ENCODE peak calls at places on chromosomes 3 and 15, in ten cellular contexts. Y is EH; N is activated CD4-positive, alpha-beta T cell treated with anti-CD3 and anti-CD28 coated beads for 48 hours; X is T follicular helper cell; T is GM20000; F is foreskin keratinocyte; O is heart right ventricle; L is HEK293T; M is HS-27A; Z is pons. P is an unnamed sample.

GRCh38 chr3:40532252-40532651 is 7.5 kb downstream of the ZNF621 start:
- DNase-seq in Y (peak), N (no peak), X (no peak), T (no peak), F (no peak), O (no peak), L (no peak), M (no peak), Z (no peak), P (no peak)

GRCh38 chr3:72227536-72228070 is 442.7 kb upstream of the PROK2 start:
- DNase-seq in Y (peak), N (no peak), X (no peak), T (no peak), F (no peak), O (no peak), L (no peak), M (no peak), Z (no peak), P (peak)

GRCh38 chr3:150073513-150073912 is 102.8 kb upstream of the PFN2 start:
- DNase-seq in Y (no peak), N (no peak), X (no peak), T (no peak), F (peak), O (no peak), L (no peak), M (no peak), Z (no peak), P (no peak)

GRCh38 chr3:164486150-164486549 is 592.1 kb downstream of the SI start:
- DNase-seq in Y (no peak), N (no peak), X (no peak), T (no peak), F (no peak), O (no peak), L (no peak), M (no peak), Z (no peak), P (no peak)

GRCh38 chr3:15647629-15648167 is 46.2 kb downstream of the BTD start:
- DNase-seq in Y (peak), N (peak), X (peak), T (peak), F (peak), O (no peak), L (no peak), M (peak), Z (peak), P (peak)

GRCh38 chr3:141661229-141662196 is 76.6 kb upstream of the RNF7 start:
- DNase-seq in Y (no peak), N (no peak), X (no peak), T (no peak), F (no peak), O (no peak), L (no peak), M (no peak), Z (no peak), P (no peak)

GRCh38 chr15:67067161-67067853 is 1.9 kb downstream of the SMAD3 start:
- DNase-seq in Y (no peak), N (no peak), X (no peak), T (no peak), F (no peak), O (peak), L (no peak), M (no peak), Z (no peak), P (no peak)

GRCh38 chr3:112744825-112745566 is 101.7 kb downstream of the CD200R1L start:
- DNase-seq in Y (no peak), N (no peak), X (no peak), T (no peak), F (no peak), O (no peak), L (no peak), M (no peak), Z (no peak), P (no peak)

GRCh38 chr3:87375231-87375682 is 98.9 kb upstream of the POU1F1 start:
- DNase-seq in Y (no peak), N (no peak), X (no peak), T (no peak), F (no peak), O (no peak), L (no peak), M (no peak), Z (no peak), P (no peak)

GRCh38 chr3:25962255-25962654 is 172.4 kb downstream of the OXSM start:
- DNase-seq in Y (no peak), N (no peak), X (no peak), T (no peak), F (peak), O (no peak), L (peak), M (no peak), Z (no peak), P (no peak)

GRCh38 chr3:123096701-123097100 is 29.9 kb downstream of the PDIA5 start:
- DNase-seq in Y (peak), N (no peak), X (no peak), T (no peak), F (no peak), O (peak), L (no peak), M (no peak), Z (peak), P (no peak)

GRCh38 chr15:34642252-34642651 is 58.8 kb upstream of the GOLGA8B start:
- DNase-seq in Y (no peak), N (no peak), X (no peak), T (no peak), F (no peak), O (no peak), L (peak), M (no peak), Z (no peak), P (no peak)

GRCh38 chr3:32405711-32406323 is 14.2 kb downstream of the CMTM7 start:
- DNase-seq in Y (no peak), N (no peak), X (no peak), T (no peak), F (no peak), O (no peak), L (no peak), M (no peak), Z (no peak), P (no peak)

GRCh38 chr3:17891139-17891850 is 148.9 kb upstream of the TBC1D5 start:
- DNase-seq in Y (peak), N (no peak), X (no peak), T (no peak), F (peak), O (no peak), L (no peak), M (no peak), Z (no peak), P (peak)

GRCh38 chr3:187971629-187972028 is 182.3 kb upstream of the LPP start:
- DNase-seq in Y (no peak), N (no peak), X (no peak), T (no peak), F (no peak), O (no peak), L (peak), M (no peak), Z (no peak), P (no peak)

GRCh38 chr3:143775401-143775970 is 72.8 kb downstream of the SLC9A9 start:
- DNase-seq in Y (peak), N (no peak), X (no peak), T (peak), F (no peak), O (no peak), L (peak), M (peak), Z (peak), P (peak)

GRCh38 chr15:99732268-99732641 is 982 bp downstream of the LYSMD4 start:
- DNase-seq in Y (peak), N (no peak), X (no peak), T (no peak), F (no peak), O (no peak), L (no peak), M (no peak), Z (peak), P (no peak)

GRCh38 chr15:93063292-93063671 is 25.7 kb downstream of the RGMA start:
- DNase-seq in Y (no peak), N (no peak), X (no peak), T (no peak), F (peak), O (no peak), L (no peak), M (no peak), Z (no peak), P (no peak)

GRCh38 chr3:14757153-14757700 is 61.5 kb upstream of the FGD5 start:
- DNase-seq in Y (no peak), N (no peak), X (no peak), T (no peak), F (no peak), O (no peak), L (peak), M (no peak), Z (no peak), P (no peak)

GRCh38 chr15:64247906-64248541 is 85.2 kb upstream of the PPIB start:
- DNase-seq in Y (peak), N (peak), X (no peak), T (peak), F (peak), O (no peak), L (peak), M (peak), Z (peak), P (peak)

GRCh38 chr3:119990888-119991287 is 103.4 kb downstream of the GSK3B start:
- DNase-seq in Y (peak), N (no peak), X (no peak), T (no peak), F (no peak), O (no peak), L (no peak), M (no peak), Z (no peak), P (no peak)

GRCh38 chr15:29734917-29735572 is 87.2 kb downstream of the TJP1 start:
- DNase-seq in Y (peak), N (no peak), X (no peak), T (no peak), F (no peak), O (no peak), L (no peak), M (no peak), Z (no peak), P (no peak)

GRCh38 chr3:51434746-51435323 is 43.8 kb downstream of the RBM15B start:
- DNase-seq in Y (peak), N (peak), X (peak), T (peak), F (peak), O (no peak), L (peak), M (peak), Z (peak), P (peak)

GRCh38 chr15:58517682-58518525 is 86.1 kb downstream of the LIPC start:
- DNase-seq in Y (no peak), N (peak), X (no peak), T (peak), F (no peak), O (no peak), L (no peak), M (no peak), Z (peak), P (peak)

GRCh38 chr15:90818251-90819210 is 49.9 kb upstream of the FURIN start:
- DNase-seq in Y (no peak), N (peak), X (no peak), T (peak), F (no peak), O (no peak), L (no peak), M (no peak), Z (no peak), P (peak)

GRCh38 chr15:35784745-35785144 is 238.8 kb upstream of the DPH6 start:
- DNase-seq in Y (no peak), N (no peak), X (no peak), T (no peak), F (no peak), O (no peak), L (peak), M (no peak), Z (no peak), P (no peak)

GRCh38 chr15:90266485-90266884 is 1.0 kb downstream of the NGRN start:
- DNase-seq in Y (peak), N (peak), X (no peak), T (no peak), F (no peak), O (no peak), L (no peak), M (peak), Z (no peak), P (peak)

GRCh38 chr3:37132334-37132733 is 42.0 kb downstream of the LRRFIP2 start:
- DNase-seq in Y (no peak), N (no peak), X (no peak), T (no peak), F (no peak), O (no peak), L (no peak), M (no peak), Z (no peak), P (peak)

GRCh38 chr3:122921791-122922651 is 105.5 kb downstream of the SEMA5B start:
- DNase-seq in Y (no peak), N (peak), X (no peak), T (peak), F (no peak), O (no peak), L (peak), M (no peak), Z (no peak), P (no peak)

GRCh38 chr3:112308151-112308911 is 14.3 kb upstream of the SLC9C1 start:
- DNase-seq in Y (peak), N (no peak), X (no peak), T (no peak), F (peak), O (no peak), L (no peak), M (no peak), Z (no peak), P (no peak)

GRCh38 chr3:4994823-4995499 is 15.7 kb downstream of the BHLHE40 start:
- DNase-seq in Y (peak), N (no peak), X (no peak), T (no peak), F (peak), O (peak), L (no peak), M (no peak), Z (peak), P (peak)

GRCh38 chr3:188294823-188295487 is 141.0 kb downstream of the LPP start:
- DNase-seq in Y (peak), N (no peak), X (no peak), T (no peak), F (peak), O (no peak), L (no peak), M (peak), Z (peak), P (no peak)

GRCh38 chr15:62770752-62771151 is 271.8 kb upstream of the TPM1 start:
- DNase-seq in Y (peak), N (no peak), X (no peak), T (no peak), F (peak), O (no peak), L (no peak), M (peak), Z (no peak), P (no peak)

GRCh38 chr3:140972833-140973232 is 31.2 kb downstream of the SLC25A36 start:
- DNase-seq in Y (peak), N (no peak), X (no peak), T (peak), F (no peak), O (no peak), L (peak), M (no peak), Z (peak), P (peak)

GRCh38 chr3:183490653-183491052 is 62.2 kb upstream of the MCF2L2 start:
- DNase-seq in Y (no peak), N (no peak), X (no peak), T (no peak), F (peak), O (no peak), L (no peak), M (no peak), Z (no peak), P (no peak)

GRCh38 chr3:143763568-143764162 is 84.6 kb downstream of the SLC9A9 start:
- DNase-seq in Y (no peak), N (no peak), X (no peak), T (no peak), F (no peak), O (no peak), L (no peak), M (no peak), Z (peak), P (peak)

GRCh38 chr15:61449306-61449705 is 220.2 kb upstream of the RORA start:
- DNase-seq in Y (peak), N (no peak), X (no peak), T (no peak), F (no peak), O (no peak), L (no peak), M (no peak), Z (no peak), P (no peak)